ENCODE peak calls at places on chromosomes 5 and 9, in six cellular contexts. B is hepatocyte; V is astrocyte; I is endodermal cell; S is CD8-positive, alpha-beta T cell; U is heart right ventricle. D is an unnamed sample. For H3K27me3, the result is how much of the 10 kb centered on the place peaks cover.

GRCh38 chr5:34452170-34452828 is 203.8 kb upstream of the RAI14 start:
- DNase-seq in S (no peak), U (no peak), V (no peak), B (peak), I (peak), D (no peak)

GRCh38 chr5:31161772-31162171 is 31.7 kb upstream of the CDH6 start:
- DNase-seq in S (no peak), B (peak), V (peak), U (no peak), I (no peak), D (no peak)

GRCh38 chr9:36991516-36992134 is 42.4 kb downstream of the PAX5 start:
- DNase-seq in V (no peak), B (no peak), U (no peak), I (peak), S (no peak), D (peak)

GRCh38 chr9:86706391-86706790 is 240.9 kb downstream of the GAS1 start:
- DNase-seq in V (peak), B (no peak), I (no peak), S (no peak), U (no peak), D (no peak)

GRCh38 chr9:124852829-124853531 is at the start of gene WDR38:
- DNase-seq in S (peak), V (no peak), I (peak), B (peak), U (peak), D (peak)

GRCh38 chr9:122860319-122861142 is 32.1 kb upstream of the PDCL start:
- DNase-seq in B (no peak), U (no peak), S (no peak), V (no peak), I (no peak), D (no peak)

GRCh38 chr5:121138952-121139351 is 674.9 kb downstream of the PRR16 start:
- DNase-seq in B (no peak), U (no peak), V (no peak), I (no peak), S (no peak), D (no peak)

GRCh38 chr5:105687493-105687892 is 1983.2 kb downstream of the EFNA5 start:
- DNase-seq in U (no peak), B (no peak), V (no peak), I (no peak), S (no peak), D (no peak)

GRCh38 chr9:21810881-21811280 is 8.4 kb downstream of the MTAP start:
- DNase-seq in B (no peak), V (no peak), I (no peak), U (peak), S (no peak), D (no peak)

GRCh38 chr5:86971034-86971511 is 296.6 kb upstream of the RASA1 start:
- DNase-seq in U (no peak), S (no peak), V (peak), B (no peak), I (no peak), D (peak)

GRCh38 chr9:98367923-98368322 is 112.5 kb upstream of the TBC1D2 start:
- DNase-seq in S (no peak), U (no peak), V (no peak), I (no peak), B (no peak), D (no peak)

GRCh38 chr5:14902826-14903560 is 31.4 kb upstream of the ANKH start:
- DNase-seq in B (no peak), I (no peak), V (no peak), S (no peak), U (no peak), D (no peak)

GRCh38 chr5:96946381-96946780 is 10.5 kb downstream of the LNPEP start:
- DNase-seq in V (no peak), I (no peak), B (no peak), U (no peak), S (no peak), D (no peak)

GRCh38 chr5:130141689-130142320 is 237.5 kb downstream of the CHSY3 start:
- DNase-seq in U (peak), S (no peak), V (no peak), B (peak), I (peak), D (peak)

GRCh38 chr5:2864515-2864914 is 113.0 kb upstream of the IRX2 start:
- DNase-seq in B (no peak), S (no peak), U (no peak), V (no peak), I (no peak), D (no peak)

GRCh38 chr9:105004466-105005090 is 76.6 kb upstream of the ABCA1 start:
- DNase-seq in B (no peak), I (no peak), S (no peak), V (no peak), U (no peak), D (no peak)

GRCh38 chr5:121967187-121967586 is 5.4 kb downstream of the SRFBP1 start:
- DNase-seq in B (no peak), I (no peak), U (no peak), S (no peak), V (no peak), D (no peak)

GRCh38 chr5:158498959-158499679 is 600.6 kb downstream of the EBF1 start:
- DNase-seq in B (no peak), I (no peak), S (no peak), V (no peak), U (no peak), D (no peak)

GRCh38 chr5:44002381-44002901 is 386.8 kb downstream of the FGF10 start:
- DNase-seq in S (no peak), U (no peak), I (no peak), V (no peak), B (peak), D (no peak)

GRCh38 chr9:81885586-81885985 is 42.6 kb upstream of the SPATA31D4 start:
- DNase-seq in U (no peak), V (no peak), I (no peak), B (no peak), S (no peak), D (no peak)

GRCh38 chr5:174560861-174561260 is 163.5 kb upstream of the MSX2 start:
- DNase-seq in I (no peak), V (peak), B (no peak), S (no peak), U (no peak), D (no peak)

GRCh38 chr9:5784526-5785315 is 48.2 kb downstream of the ERMP1 start:
- DNase-seq in V (no peak), U (no peak), I (peak), B (no peak), S (no peak), D (no peak)

GRCh38 chr9:35162605-35163315 is 951 bp downstream of the UNC13B start:
- DNase-seq in B (no peak), S (no peak), U (no peak), V (peak), I (no peak), D (no peak)

GRCh38 chr9:9215050-9215449 is 1397.8 kb downstream of the PTPRD start:
- DNase-seq in S (no peak), I (no peak), U (no peak), V (no peak), B (peak), D (no peak)

GRCh38 chr5:74865799-74866652 is at the start of gene FAM169A:
- DNase-seq in S (peak), V (peak), B (peak), U (peak), I (peak), D (peak)

GRCh38 chr9:93968451-93969327 is 13.5 kb upstream of the BARX1 start:
- DNase-seq in V (peak), I (peak), U (no peak), S (no peak), B (peak), D (no peak)

GRCh38 chr5:160685219-160685618 is 166.8 kb downstream of the ATP10B start:
- DNase-seq in S (no peak), B (peak), U (no peak), I (no peak), V (no peak), D (no peak)

GRCh38 chr5:149809919-149810691 is 80.0 kb downstream of the PPARGC1B start:
- DNase-seq in S (no peak), V (no peak), U (no peak), I (no peak), B (no peak), D (no peak)

DNA sequence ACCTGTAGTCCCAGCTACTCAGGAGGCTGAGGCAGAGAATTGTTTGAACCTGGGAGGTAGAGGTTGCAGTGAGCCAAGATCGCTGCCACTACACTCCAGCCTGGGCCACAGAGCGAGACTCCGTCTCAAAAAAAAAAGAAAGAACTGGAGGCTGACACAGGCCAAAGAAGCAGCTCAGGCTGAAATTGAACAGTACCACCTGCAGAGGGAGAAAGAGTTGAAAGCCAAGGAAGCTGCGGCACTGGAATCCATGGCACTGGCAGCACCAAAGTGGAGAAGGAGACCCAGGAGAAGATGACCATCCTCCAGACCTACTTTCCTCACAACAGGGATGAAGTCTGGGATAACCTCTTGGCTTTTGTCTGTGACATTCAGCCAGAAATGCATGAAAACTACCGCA is 11.3 kb upstream of the TMEM141 start:
- DNase-seq in U (no peak), S (no peak), V (no peak), B (no peak), I (no peak), D (no peak)
- TF ChIP-seq CTCF in U (no peak), S (no peak), V (no peak), B (no peak), I (peak), D (peak)

DNA sequence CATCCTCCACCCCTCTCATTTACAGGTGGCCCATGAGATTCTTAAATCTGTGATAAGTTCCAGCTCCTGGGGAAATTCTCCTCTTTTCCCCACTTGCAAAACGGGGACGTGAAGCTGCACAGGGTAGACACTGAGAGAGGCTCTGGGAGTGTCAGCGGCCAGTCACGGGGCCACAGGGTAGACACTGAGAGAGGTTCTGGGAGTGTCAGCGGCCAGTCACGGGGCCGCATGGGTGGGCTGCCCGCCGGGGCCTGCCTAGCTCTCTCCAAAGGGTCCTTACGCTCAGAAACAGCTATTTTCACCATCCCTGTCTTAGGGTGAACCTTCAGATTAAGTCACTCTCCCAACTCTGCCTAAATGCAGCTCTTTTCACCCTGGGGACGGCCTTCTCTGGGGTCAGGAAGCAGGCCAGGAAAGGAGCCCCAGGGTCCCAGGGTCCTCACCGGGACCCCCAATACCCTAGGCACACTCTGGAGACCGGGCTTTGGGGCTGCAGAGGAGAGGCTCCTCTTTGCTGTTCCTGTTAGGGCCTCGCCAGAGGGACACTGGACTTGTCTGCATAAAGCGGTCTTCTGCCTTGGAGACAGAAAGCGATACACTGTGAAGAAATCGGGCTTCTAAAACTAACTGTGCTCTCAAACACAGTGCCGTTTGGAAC is 1.5 kb downstream of the FAM78A start:
- DNase-seq in V (no peak), B (no peak), U (peak), I (no peak), S (no peak), D (no peak)
- H3K4me3 ChIP-seq in V (no peak), B (no peak), U (peak), I (no peak), S (peak), D (no peak)

GRCh38 chr9:133618726-133619125 is 9.5 kb upstream of the FAM163B start:
- DNase-seq in V (no peak), B (no peak), I (no peak), S (no peak), U (no peak), D (no peak)
- H3K27me3 ChIP-seq in V (half or more), B (under half), I (under half), S (under half), U (under half), D (under half)

GRCh38 chr9:134010310-134010709 is 15.0 kb upstream of the BRD3OS start:
- DNase-seq in U (no peak), V (no peak), B (no peak), I (no peak), S (no peak), D (no peak)

GRCh38 chr9:134007150-134007549 is 15.0 kb upstream of the VAV2 start:
- DNase-seq in V (no peak), S (no peak), B (no peak), U (no peak), I (no peak), D (no peak)

GRCh38 chr9:134005381-134005780 is 13.3 kb upstream of the VAV2 start:
- DNase-seq in B (no peak), V (no peak), S (no peak), U (no peak), I (no peak), D (no peak)

GRCh38 chr9:134004881-134005280 is 12.8 kb upstream of the VAV2 start:
- DNase-seq in B (no peak), I (no peak), V (no peak), U (no peak), S (no peak), D (no peak)

DNA sequence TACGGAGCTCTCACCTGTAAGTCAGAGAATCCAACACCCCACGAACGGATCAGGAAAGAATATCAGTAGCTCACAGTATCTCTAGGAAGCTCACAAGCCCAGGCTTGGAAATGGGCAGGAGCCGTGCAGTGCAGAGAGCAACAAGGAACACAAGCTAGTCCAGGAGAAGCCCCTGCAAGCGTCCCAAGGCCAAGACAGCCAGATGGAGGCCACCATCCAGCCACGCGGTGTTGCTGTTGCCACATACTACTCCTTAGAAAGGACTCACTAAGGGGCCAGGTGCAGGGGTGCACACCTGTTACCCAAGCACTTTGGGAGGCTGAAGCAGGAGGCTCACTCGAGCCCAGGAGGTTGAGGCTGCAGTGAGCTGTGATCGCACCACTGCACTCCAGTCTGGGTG is 15.4 kb upstream of the VAV2 start:
- DNase-seq in V (no peak), S (no peak), U (no peak), I (no peak), B (no peak), D (no peak)
- TF ChIP-seq CTCF in V (no peak), S (no peak), U (no peak), I (no peak), B (no peak), D (no peak)

DNA sequence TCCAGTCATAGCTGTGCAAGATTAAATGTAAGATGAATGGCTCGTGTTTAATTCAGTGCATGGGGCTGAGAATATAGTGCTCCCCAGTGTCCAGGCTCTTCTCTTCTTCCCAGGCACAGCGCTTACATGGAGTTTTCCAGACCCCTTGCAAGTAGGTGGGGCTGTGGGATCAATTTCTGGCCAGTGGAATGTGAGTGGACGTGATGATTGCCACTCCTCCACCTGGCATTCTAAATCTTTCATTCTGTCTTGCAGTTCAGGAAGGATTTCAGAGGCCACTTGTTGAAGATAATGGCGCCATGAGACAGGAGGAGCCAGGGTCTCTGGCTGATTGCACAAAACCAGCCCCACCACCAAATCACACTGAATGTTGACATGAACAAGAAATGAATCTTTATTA is 7.2 kb upstream of the PIP5K1B start:
- DNase-seq in B (no peak), V (no peak), I (peak), S (no peak), U (no peak), D (no peak)
- H3K4me3 ChIP-seq in B (no peak), V (no peak), I (no peak), S (no peak), U (no peak), D (no peak)

GRCh38 chr9:77013186-77013931 is 6.1 kb upstream of the FOXB2 start:
- DNase-seq in U (no peak), I (no peak), S (no peak), V (no peak), B (no peak), D (no peak)
- H3K27me3 ChIP-seq in U (half or more), I (half or more), S (under half), V (half or more), B (half or more), D (half or more)

GRCh38 chr9:69078069-69078468 is 42.5 kb downstream of the FXN start:
- DNase-seq in V (no peak), U (no peak), I (no peak), B (no peak), S (no peak), D (no peak)

GRCh38 chr9:69078581-69078980 is 43.0 kb downstream of the FXN start:
- DNase-seq in B (no peak), V (no peak), U (no peak), S (no peak), I (no peak), D (no peak)

GRCh38 chr9:69079186-69079585 is 43.6 kb downstream of the FXN start:
- DNase-seq in V (no peak), B (no peak), U (no peak), S (no peak), I (no peak), D (no peak)

GRCh38 chr9:69083321-69083720 is 47.8 kb downstream of the FXN start:
- DNase-seq in U (no peak), B (no peak), I (no peak), S (no peak), V (no peak), D (no peak)

DNA sequence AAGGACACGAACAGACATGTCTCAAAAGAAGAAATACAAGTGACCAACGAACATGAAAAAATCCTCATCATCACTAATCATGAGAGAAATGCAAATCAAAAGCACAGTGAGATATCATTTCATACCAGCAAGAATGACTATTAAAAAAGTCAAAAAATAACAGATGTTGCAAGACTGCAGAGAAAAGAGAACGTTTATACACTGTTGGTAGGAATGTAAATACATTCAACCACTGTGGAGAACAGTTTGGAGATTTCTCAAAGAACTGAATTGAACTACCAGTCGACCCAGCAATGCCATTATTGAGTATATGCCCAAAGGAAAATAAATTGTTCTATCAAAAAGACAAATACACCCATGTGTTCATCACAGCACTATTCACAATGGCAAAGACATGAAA is 45.7 kb downstream of the FXN start:
- DNase-seq in S (no peak), I (no peak), U (no peak), B (no peak), V (no peak), D (no peak)
- TF ChIP-seq CTCF in S (no peak), I (no peak), U (no peak), B (no peak), V (no peak), D (no peak)

GRCh38 chr9:130682490-130683121 is 11.0 kb upstream of the EXOSC2 start:
- DNase-seq in I (peak), V (peak), B (peak), S (peak), U (peak), D (peak)
- H3K4me3 ChIP-seq in I (peak), V (no peak), B (no peak), S (peak), U (peak), D (peak)

GRCh38 chr9:126689027-126689825 is 75.5 kb downstream of the LMX1B start:
- DNase-seq in U (no peak), V (no peak), S (no peak), B (no peak), I (no peak), D (no peak)

GRCh38 chr9:126688617-126689016 is 74.9 kb downstream of the LMX1B start:
- DNase-seq in V (no peak), B (no peak), I (peak), U (no peak), S (no peak), D (no peak)

GRCh38 chr9:126690431-126691051 is 76.8 kb downstream of the LMX1B start:
- DNase-seq in V (no peak), B (peak), S (peak), U (peak), I (peak), D (peak)

GRCh38 chr9:126684965-126685465 is 71.3 kb downstream of the LMX1B start:
- DNase-seq in V (no peak), I (no peak), U (no peak), S (no peak), B (no peak), D (no peak)

DNA sequence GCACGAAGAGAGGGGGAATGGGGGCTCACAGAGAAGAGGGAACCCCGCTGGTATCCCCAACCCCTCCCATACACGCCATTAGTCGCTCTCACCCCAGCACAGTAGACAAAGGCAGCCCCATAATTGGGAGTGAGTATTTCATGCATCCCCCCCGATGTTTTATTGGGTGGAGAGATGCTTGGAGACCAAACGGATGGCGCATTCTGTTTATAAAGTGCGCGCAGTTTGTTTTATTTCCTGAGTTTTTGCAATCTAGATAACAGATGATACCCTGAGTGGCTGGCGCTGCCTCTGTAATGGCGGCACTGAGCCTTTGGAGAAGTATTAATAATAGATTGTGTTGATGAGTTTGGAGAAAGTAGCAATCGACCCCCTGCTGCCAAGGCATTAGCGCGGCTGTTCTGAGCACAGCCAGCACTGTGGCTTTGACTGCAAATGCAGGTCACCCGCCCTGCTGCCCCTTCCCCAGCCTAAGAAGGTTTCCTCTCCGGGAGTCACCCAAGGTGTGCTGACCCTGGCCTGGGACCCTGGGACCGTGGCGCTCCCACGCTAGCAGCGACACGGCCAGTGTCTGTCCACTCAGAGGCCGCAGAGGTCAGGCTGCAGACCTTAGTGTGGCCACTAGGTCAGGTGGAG is 74.3 kb downstream of the LMX1B start:
- DNase-seq in S (no peak), I (peak), B (no peak), V (no peak), U (no peak), D (no peak)
- H3K27me3 ChIP-seq in S (under half), I (under half), B (half or more), V (under half), U (under half), D (under half)

GRCh38 chr9:74645007-74645639 is 148.0 kb downstream of the RORB start:
- DNase-seq in S (no peak), U (no peak), I (no peak), B (peak), V (no peak), D (peak)
- TF ChIP-seq CTCF in S (peak), U (peak), I (peak), B (peak), V (peak), D (peak)